ENCODE peak calls at places on chromosomes 5 and 9, in nine cellular contexts. M is neural progenitor cell; Z is activated CD4-positive, alpha-beta memory T cell treated with anti-CD3 and anti-CD28 coated beads for 36 hours; Y is T-helper 2 cell; L is bronchial epithelial cell; S is C1 segment of cervical spinal cord; F is smooth muscle cell of the brain vasculature; E is AG09319; X is left ventricle myocardium superior. G is an unnamed sample.

GRCh38 chr9:134951994-134952393 is 34.3 kb upstream of the FCN1 start:
- DNase-seq in M (no peak), Z (no peak), Y (no peak), L (no peak), S (no peak), F (no peak), E (no peak), X (no peak), G (no peak)

GRCh38 chr5:134610715-134611114 is 21.9 kb downstream of the SAR1B start:
- DNase-seq in M (no peak), Z (no peak), Y (no peak), L (no peak), S (no peak), F (no peak), E (no peak), X (no peak), G (no peak)

GRCh38 chr9:136605966-136606365 is 56.8 kb upstream of the EGFL7 start:
- DNase-seq in M (no peak), Z (no peak), Y (no peak), L (no peak), S (peak), F (no peak), E (no peak), X (peak), G (no peak)

GRCh38 chr5:136020383-136021015 is 8.3 kb upstream of the TGFBI start:
- DNase-seq in M (no peak), Z (peak), Y (no peak), L (peak), S (no peak), F (peak), E (peak), X (no peak), G (no peak)

GRCh38 chr5:643351-643801 is 31.2 kb downstream of the CEP72 start:
- DNase-seq in M (no peak), Z (no peak), Y (no peak), L (no peak), S (no peak), F (no peak), E (no peak), X (no peak), G (no peak)

GRCh38 chr5:1734908-1735289 is 64.7 kb downstream of the MRPL36 start:
- DNase-seq in M (no peak), Z (no peak), Y (no peak), L (no peak), S (no peak), F (no peak), E (no peak), X (no peak), G (no peak)

GRCh38 chr5:13331585-13331984 is 612.9 kb downstream of the DNAH5 start:
- DNase-seq in M (no peak), Z (no peak), Y (no peak), L (no peak), S (no peak), F (no peak), E (no peak), X (no peak), G (peak)

GRCh38 chr5:98454904-98455303 is 318.6 kb upstream of the RGMB start:
- DNase-seq in M (no peak), Z (no peak), Y (no peak), L (peak), S (no peak), F (peak), E (peak), X (no peak), G (no peak)